ENCODE peak calls at places on chromosomes 16 and 17, in four cellular contexts. K, U, L and S are unnamed samples. For H3K27me3, the result is how much of the 10 kb centered on the place peaks cover.

GRCh38 chr17:83181991-83182619 is 102.7 kb downstream of the METRNL start:
- DNase-seq in K (no peak), U (no peak), L (no peak), S (no peak)

GRCh38 chr16:28321700-28322411 is 29.5 kb downstream of the SBK1 start:
- DNase-seq in K (no peak), U (peak), L (peak), S (no peak)

GRCh38 chr17:59311051-59311468 is 20.4 kb upstream of the YPEL2 start:
- DNase-seq in K (peak), U (no peak), L (peak), S (no peak)

GRCh38 chr17:35745749-35746320 is 7.2 kb downstream of the GAS2L2 start:
- DNase-seq in K (no peak), U (no peak), L (no peak), S (no peak)

GRCh38 chr16:66549284-66550131 is at the start of gene TK2:
- DNase-seq in K (no peak), U (peak), L (peak), S (peak)

GRCh38 chr16:23571895-23572294 is 14.4 kb downstream of the UBFD1 start:
- DNase-seq in K (no peak), U (no peak), L (no peak), S (no peak)

GRCh38 chr16:28930652-28931051 is 1.1 kb upstream of the CD19 start:
- DNase-seq in K (no peak), U (no peak), L (no peak), S (no peak)

GRCh38 chr16:88345031-88345942 is 37.5 kb upstream of the ZNF469 start:
- DNase-seq in K (no peak), U (no peak), L (no peak), S (no peak)

GRCh38 chr17:74203439-74204240 is at the start of gene RPL38:
- DNase-seq in K (peak), U (peak), L (peak), S (peak)

GRCh38 chr17:10743316-10744009 is 13.6 kb upstream of the TMEM220 start:
- DNase-seq in K (no peak), U (peak), L (no peak), S (no peak)

GRCh38 chr17:50115744-50116143 is 14.2 kb downstream of the SAMD14 start:
- DNase-seq in K (no peak), U (no peak), L (no peak), S (no peak)

GRCh38 chr16:81779540-81780320 is 639 bp downstream of the PLCG2 start:
- DNase-seq in K (no peak), U (peak), L (peak), S (peak)

GRCh38 chr17:46717999-46718398 is 100.5 kb downstream of the WNT3 start:
- DNase-seq in K (no peak), U (no peak), L (no peak), S (no peak)

GRCh38 chr17:55690105-55690508 is 32.6 kb downstream of the TMEM100 start:
- DNase-seq in K (no peak), U (no peak), L (no peak), S (no peak)

GRCh38 chr16:19396555-19397011 is 21.1 kb upstream of the TMC5 start:
- DNase-seq in K (no peak), U (no peak), L (peak), S (no peak)

GRCh38 chr17:16212793-16213192 is 2.5 kb downstream of the NCOR1 start:
- DNase-seq in K (no peak), U (no peak), L (no peak), S (no peak)

GRCh38 chr16:17416461-17417221 is 54.1 kb downstream of the XYLT1 start:
- DNase-seq in K (no peak), U (peak), L (peak), S (peak)

GRCh38 chr17:65074778-65075250 is 18.3 kb upstream of the GNA13 start:
- DNase-seq in K (no peak), U (no peak), L (peak), S (peak)

GRCh38 chr16:22070361-22071351 is 21.7 kb upstream of the VWA3A start:
- DNase-seq in K (no peak), U (peak), L (no peak), S (no peak)

GRCh38 chr17:56047321-56047720 is 106.0 kb upstream of the ANKFN1 start:
- DNase-seq in K (no peak), U (no peak), L (no peak), S (no peak)

GRCh38 chr17:1606352-1606985 is 22.2 kb downstream of the SLC43A2 start:
- DNase-seq in K (no peak), U (no peak), L (no peak), S (no peak)

GRCh38 chr16:87263418-87264052 is 53.7 kb downstream of the C16orf95 start:
- DNase-seq in K (no peak), U (no peak), L (peak), S (peak)

GRCh38 chr17:65183736-65184135 is 46.6 kb downstream of the RGS9 start:
- DNase-seq in K (no peak), U (peak), L (no peak), S (no peak)

GRCh38 chr16:57590654-57591085 is 37.8 kb upstream of the ADGRG1 start:
- DNase-seq in K (peak), U (peak), L (no peak), S (no peak)

GRCh38 chr17:42577140-42577531 is 393 bp downstream of the PSMC3IP start:
- DNase-seq in K (no peak), U (no peak), L (no peak), S (no peak)

GRCh38 chr17:74547264-74547663 is 1.3 kb upstream of the CD300C start:
- DNase-seq in K (no peak), U (no peak), L (no peak), S (no peak)

GRCh38 chr16:54370653-54371052 is 84.1 kb upstream of the IRX3 start:
- DNase-seq in K (no peak), U (no peak), L (no peak), S (peak)

GRCh38 chr16:55672471-55672870 is 16.7 kb downstream of the SLC6A2 start:
- DNase-seq in K (no peak), U (no peak), L (no peak), S (no peak)

GRCh38 chr16:66503030-66503429 is 46.9 kb downstream of the TK2 start:
- DNase-seq in K (no peak), U (no peak), L (no peak), S (no peak)

GRCh38 chr17:79866791-79867190 is 27.6 kb upstream of the CBX4 start:
- DNase-seq in K (no peak), U (no peak), L (no peak), S (no peak)

GRCh38 chr16:22031483-22032083 is 23.7 kb downstream of the MOSMO start:
- DNase-seq in K (no peak), U (no peak), L (no peak), S (no peak)

GRCh38 chr16:63331111-63331510 is 1294.9 kb upstream of the CDH8 start:
- DNase-seq in K (no peak), U (no peak), L (no peak), S (no peak)

GRCh38 chr16:7590934-7591333 is 258.3 kb downstream of the RBFOX1 start:
- DNase-seq in K (no peak), U (no peak), L (no peak), S (no peak)

GRCh38 chr17:72249441-72249840 is 128.6 kb downstream of the SOX9 start:
- DNase-seq in K (no peak), U (no peak), L (peak), S (no peak)

GRCh38 chr16:775236-775796 is 12.9 kb downstream of the RPUSD1 start:
- DNase-seq in K (no peak), U (no peak), L (no peak), S (no peak)
- H3K27me3 ChIP-seq in K (under half), U (under half), L (half or more), S (under half)

DNA sequence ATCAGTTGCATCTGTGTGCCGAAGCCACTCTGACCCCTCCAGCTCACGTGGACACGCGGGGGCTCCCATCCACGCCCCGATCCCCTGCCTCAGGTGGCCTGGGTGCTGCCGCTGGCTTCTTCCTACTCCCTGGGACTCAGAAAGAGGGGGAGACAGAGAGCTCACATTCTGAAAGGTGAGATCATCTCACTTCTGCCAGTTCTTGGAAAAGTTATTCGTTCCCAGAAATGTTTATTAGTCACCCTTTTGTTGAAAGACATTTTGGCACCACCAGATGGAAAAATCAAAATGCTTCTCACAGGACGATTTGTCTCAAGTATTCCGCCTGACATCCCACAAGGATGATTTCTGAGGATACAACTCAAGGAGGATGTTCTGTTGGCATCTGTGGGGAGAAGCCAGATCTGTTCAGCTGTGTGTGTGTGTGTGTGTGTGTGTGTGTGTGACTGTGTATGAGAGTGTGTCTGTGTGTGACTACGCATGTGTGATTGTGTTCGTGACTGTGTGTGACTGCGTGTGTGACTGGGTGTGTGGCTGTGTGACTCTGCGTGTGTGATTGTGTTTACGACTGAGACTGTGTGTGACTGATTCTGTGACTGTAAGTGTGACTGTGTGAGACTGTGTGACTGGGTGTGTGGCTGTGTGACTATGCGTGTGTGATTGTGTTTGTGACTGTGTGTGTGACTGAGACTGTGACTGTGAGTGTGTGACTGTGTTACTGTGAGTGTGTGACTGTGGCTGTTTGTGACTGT is 207.3 kb downstream of the NTN1 start:
- DNase-seq in K (no peak), U (peak), L (no peak), S (no peak)
- TF ChIP-seq CTCF in K (no peak), U (peak), L (no peak), S (no peak)

DNA sequence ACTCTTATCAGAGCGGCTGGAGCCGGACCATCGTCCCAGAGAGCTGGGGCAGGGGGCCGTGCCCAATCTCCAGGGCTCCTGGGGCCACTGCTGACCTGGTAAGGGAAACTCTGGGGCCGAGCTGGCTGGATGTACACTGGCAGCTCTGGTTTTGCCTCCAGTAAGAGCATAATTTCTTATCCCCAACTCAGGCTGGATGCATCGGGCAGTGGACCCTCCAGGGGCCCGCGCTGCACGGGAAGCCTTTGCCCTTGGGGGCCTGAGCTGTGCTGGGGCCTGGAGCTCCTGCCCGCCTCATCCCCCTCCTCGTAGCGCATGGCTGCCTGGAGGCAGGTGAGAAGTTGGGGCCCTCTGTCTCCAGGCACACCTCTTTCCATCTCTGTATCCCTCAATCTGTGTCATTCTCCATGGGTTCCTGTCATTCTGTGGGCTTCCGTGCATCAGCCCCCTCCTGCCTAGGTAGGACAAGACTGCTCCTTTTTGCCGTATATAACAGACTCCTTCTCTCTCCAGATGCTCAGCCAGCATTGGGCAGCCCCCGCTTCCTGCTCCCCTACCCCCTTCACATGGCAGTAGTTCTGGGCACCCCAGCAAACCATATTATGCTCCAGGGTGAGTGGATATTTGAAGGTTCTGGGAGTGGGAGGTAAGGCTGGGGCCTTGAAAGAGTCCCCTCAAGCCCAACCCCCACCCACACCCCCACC is 9.4 kb upstream of the TMEM88 start:
- DNase-seq in K (no peak), U (no peak), L (no peak), S (peak)
- H3K27me3 ChIP-seq in K (under half), U (under half), L (under half), S (under half)

DNA sequence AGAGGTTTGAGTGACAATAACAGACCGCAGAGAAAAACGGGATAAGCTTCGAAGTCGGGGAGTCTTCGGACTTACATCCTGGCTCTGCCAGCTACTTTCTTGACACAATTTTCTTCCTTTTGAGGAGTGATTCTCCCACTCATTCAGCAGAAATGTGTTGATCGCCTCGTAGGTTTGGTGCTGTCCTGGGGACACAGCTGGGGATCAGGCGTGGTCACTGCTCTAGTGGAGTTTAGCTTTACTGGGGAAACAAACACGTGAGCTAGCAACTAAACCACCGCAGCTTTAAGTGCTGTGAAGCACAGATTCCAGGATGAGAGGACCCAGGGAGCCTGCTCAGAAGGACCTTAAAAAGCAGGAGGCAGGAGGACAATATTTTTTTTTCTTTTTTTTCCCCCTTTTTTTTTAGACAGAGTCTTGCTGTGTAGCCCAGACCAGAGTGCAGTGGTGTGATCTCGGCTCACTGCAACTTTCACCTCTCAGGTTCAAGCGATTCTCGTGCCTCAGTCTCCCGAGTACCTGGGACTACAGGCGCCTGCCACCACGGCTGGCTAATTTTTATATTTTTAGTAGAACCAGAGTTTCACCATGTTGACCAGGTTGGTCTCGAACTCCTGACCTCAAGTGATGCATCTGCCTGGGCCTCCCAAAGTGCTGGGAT is 858 bp downstream of the NUBP1 start:
- DNase-seq in K (no peak), U (peak), L (no peak), S (peak)
- TF ChIP-seq CTCF in K (no peak), U (no peak), L (no peak), S (no peak)

GRCh38 chr17:81939218-81939617 is 2.1 kb upstream of the PYCR1 start:
- DNase-seq in K (no peak), U (no peak), L (no peak), S (no peak)
- H3K27me3 ChIP-seq in K (under half), U (under half), L (under half), S (under half)

DNA sequence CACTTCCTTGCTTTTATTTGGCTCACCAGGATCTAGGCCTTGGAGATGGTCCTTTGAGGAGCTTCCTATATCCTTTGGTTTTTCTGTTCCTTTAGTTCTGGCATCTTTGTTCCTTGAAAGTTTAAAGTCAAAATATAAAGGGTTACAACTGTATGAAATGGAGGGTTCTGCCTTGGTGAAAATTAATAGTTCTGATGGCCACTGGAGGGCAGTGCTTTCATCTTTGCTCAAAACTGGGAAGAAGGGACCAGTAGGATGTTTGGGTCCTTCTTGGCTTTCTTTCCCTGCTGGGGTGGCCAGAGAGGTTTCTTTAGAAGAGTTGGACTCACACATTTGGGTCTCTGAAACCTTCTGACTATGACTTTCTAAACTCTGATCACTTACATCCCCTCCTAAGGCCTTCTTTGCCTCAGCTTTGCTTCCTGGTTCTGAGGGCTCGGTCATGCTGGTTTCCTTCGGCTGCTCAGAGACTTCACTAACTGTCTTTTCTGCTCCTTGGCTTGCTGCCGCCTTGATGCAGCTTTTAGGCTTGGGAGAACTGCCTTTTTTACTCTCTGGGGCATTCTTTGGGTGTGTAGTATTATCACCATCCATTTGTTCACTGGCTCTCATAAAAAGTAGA is 10.9 kb upstream of the ITGA2B start:
- DNase-seq in K (no peak), U (peak), L (no peak), S (no peak)
- TF ChIP-seq CTCF in K (peak), U (peak), L (peak), S (peak)

GRCh38 chr17:63993368-63993990 is 4.7 kb upstream of the PRR29 start:
- DNase-seq in K (no peak), U (no peak), L (no peak), S (no peak)
- H3K27me3 ChIP-seq in K (under half), U (under half), L (under half), S (under half)

GRCh38 chr16:8924214-8924613 is 39.5 kb downstream of the USP7 start:
- DNase-seq in K (no peak), U (no peak), L (peak), S (peak)

GRCh38 chr16:8920676-8921625 is 38.8 kb downstream of the LITAFD start:
- DNase-seq in K (no peak), U (peak), L (no peak), S (no peak)

GRCh38 chr16:8921626-8921984 is 39.5 kb downstream of the LITAFD start:
- DNase-seq in K (no peak), U (no peak), L (no peak), S (no peak)

GRCh38 chr16:8925455-8925854 is 38.3 kb downstream of the USP7 start:
- DNase-seq in K (no peak), U (no peak), L (no peak), S (no peak)

GRCh38 chr16:8923199-8923598 is 40.5 kb downstream of the USP7 start:
- DNase-seq in K (no peak), U (no peak), L (no peak), S (no peak)
- TF ChIP-seq CTCF in K (no peak), U (no peak), L (no peak), S (no peak)

GRCh38 chr16:78060787-78061186 is 38.4 kb downstream of the CLEC3A start:
- DNase-seq in K (no peak), U (no peak), L (no peak), S (no peak)

GRCh38 chr16:78060295-78060694 is 37.9 kb downstream of the CLEC3A start:
- DNase-seq in K (no peak), U (no peak), L (no peak), S (no peak)

GRCh38 chr16:78069913-78070312 is 29.5 kb upstream of the WWOX start:
- DNase-seq in K (no peak), U (no peak), L (no peak), S (no peak)

DNA sequence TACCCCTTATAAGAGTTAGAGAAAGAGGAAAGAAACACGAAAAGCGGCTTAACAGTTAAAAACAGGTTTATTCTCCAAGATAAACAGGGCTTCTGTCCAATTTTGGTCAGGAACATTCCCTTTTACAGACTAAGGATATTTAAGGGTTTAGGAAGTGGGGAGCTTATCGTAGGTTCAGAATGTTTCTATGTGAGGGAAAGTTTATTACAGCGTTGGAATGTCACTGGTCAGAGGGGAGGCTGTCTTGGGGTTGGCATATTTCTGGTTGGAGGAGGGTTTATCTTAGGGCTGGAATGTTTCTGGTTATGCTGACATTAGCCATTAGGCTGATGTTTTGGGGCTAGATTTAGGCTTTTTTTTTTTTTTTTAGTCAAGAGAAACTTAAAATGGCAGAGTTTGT is 34.1 kb upstream of the WWOX start:
- DNase-seq in K (no peak), U (peak), L (no peak), S (no peak)
- H3K27me3 ChIP-seq in K (under half), U (under half), L (under half), S (under half)